ENCODE peak calls at places on chromosomes 12 and 14, in five cellular contexts. One of them, this sample, is unnamed.
A peak's percentile ranks its signal among the peaks of the same experiment; 100 is the strongest.

GRCh38 chr14:76724827-76725550 is 36.3 kb upstream of the VASH1 start:
- DNase-seq in HFFc6: no peak
- DNase-seq in HepG2: no peak
- DNase-seq in cardiac muscle cell: no peak
- DNase-seq in B cell: no peak
- DNase-seq in this sample: no peak

GRCh38 chr12:20274008-20274407 is 94.3 kb upstream of the PDE3A start:
- DNase-seq in HFFc6: no peak
- DNase-seq in B cell: no peak
- DNase-seq in cardiac muscle cell: no peak
- DNase-seq in HepG2: no peak
- DNase-seq in this sample: no peak

GRCh38 chr12:56143870-56144269 is 8.5 kb upstream of the MYL6B start:
- DNase-seq in cardiac muscle cell: no peak
- DNase-seq in B cell: no peak
- DNase-seq in HFFc6: no peak
- DNase-seq in HepG2: no peak
- DNase-seq in this sample: no peak

GRCh38 chr14:54877703-54878021 is 25.0 kb downstream of the GCH1 start:
- DNase-seq in HFFc6: no peak
- DNase-seq in B cell: no peak
- DNase-seq in cardiac muscle cell: no peak
- DNase-seq in HepG2: no peak
- DNase-seq in this sample: no peak

GRCh38 chr14:30808576-30808975 is 65.8 kb upstream of the COCH start:
- DNase-seq in HFFc6: peak; percentile 3
- DNase-seq in B cell: no peak
- DNase-seq in HepG2: no peak
- DNase-seq in cardiac muscle cell: no peak
- DNase-seq in this sample: no peak

GRCh38 chr12:96327889-96328288 is 72.3 kb downstream of the CDK17 start:
- DNase-seq in B cell: no peak
- DNase-seq in HepG2: no peak
- DNase-seq in HFFc6: no peak
- DNase-seq in cardiac muscle cell: no peak
- DNase-seq in this sample: no peak

GRCh38 chr14:57209561-57209960 is 59.1 kb downstream of the EXOC5 start:
- DNase-seq in HepG2: no peak
- DNase-seq in cardiac muscle cell: peak; percentile 22
- DNase-seq in HFFc6: peak; percentile 51
- DNase-seq in B cell: no peak
- DNase-seq in this sample: no peak

GRCh38 chr12:124804011-124804621 is 59.5 kb downstream of the SCARB1 start:
- DNase-seq in cardiac muscle cell: peak; percentile 12
- DNase-seq in HFFc6: no peak
- DNase-seq in HepG2: peak; percentile 63
- DNase-seq in B cell: no peak
- DNase-seq in this sample: no peak

GRCh38 chr12:102483466-102483865 is 3.1 kb upstream of the IGF1 start:
- DNase-seq in HepG2: no peak
- DNase-seq in HFFc6: no peak
- DNase-seq in B cell: no peak
- DNase-seq in cardiac muscle cell: no peak
- DNase-seq in this sample: peak; percentile 39

GRCh38 chr14:49754570-49755097 is 13.3 kb upstream of the KLHDC2 start:
- DNase-seq in HFFc6: no peak
- DNase-seq in HepG2: no peak
- DNase-seq in cardiac muscle cell: no peak
- DNase-seq in B cell: no peak
- DNase-seq in this sample: no peak

DNA sequence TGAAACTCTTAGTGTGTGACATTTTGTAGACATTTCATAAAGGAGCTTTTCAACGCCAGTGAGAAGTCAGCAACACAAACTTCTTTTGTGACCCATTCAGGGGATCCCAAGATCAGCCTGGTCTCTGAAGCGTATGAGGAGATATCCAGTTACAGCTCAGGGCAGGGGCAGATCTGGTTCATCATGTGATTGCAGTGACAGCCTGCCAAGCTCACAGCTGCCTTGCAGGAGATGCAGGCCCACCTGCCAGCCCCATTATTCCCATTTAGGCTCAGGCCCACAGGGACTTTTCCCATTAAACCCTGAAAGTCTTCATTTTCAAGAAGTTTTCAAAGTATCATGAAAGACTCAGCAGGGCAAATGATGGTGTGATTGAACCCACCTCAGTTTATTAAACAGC is 38.3 kb downstream of the SRGAP1 start:
- DNase-seq in HepG2: no peak
- DNase-seq in HFFc6: no peak
- DNase-seq in B cell: no peak
- DNase-seq in cardiac muscle cell: no peak
- DNase-seq in this sample: no peak
- TF ChIP-seq CTCF in HepG2: no peak
- TF ChIP-seq CTCF in HFFc6: no peak
- TF ChIP-seq CTCF in B cell: no peak
- TF ChIP-seq CTCF in cardiac muscle cell: no peak
- TF ChIP-seq CTCF in this sample: no peak

GRCh38 chr14:91155626-91156089 is 41.8 kb downstream of the DGLUCY start:
- DNase-seq in HepG2: no peak
- DNase-seq in HFFc6: no peak
- DNase-seq in B cell: no peak
- DNase-seq in cardiac muscle cell: no peak
- DNase-seq in this sample: no peak
- TF ChIP-seq CTCF in HepG2: no peak
- TF ChIP-seq CTCF in HFFc6: peak; percentile 55
- TF ChIP-seq CTCF in B cell: no peak
- TF ChIP-seq CTCF in cardiac muscle cell: no peak
- TF ChIP-seq CTCF in this sample: no peak

GRCh38 chr12:130818381-130819247 is 20.4 kb downstream of the STX2 start:
- DNase-seq in B cell: peak; percentile 98
- DNase-seq in cardiac muscle cell: peak; percentile 46
- DNase-seq in HFFc6: no peak
- DNase-seq in HepG2: no peak
- DNase-seq in this sample: peak; percentile 95
- TF ChIP-seq CTCF in B cell: peak; percentile 99
- TF ChIP-seq CTCF in cardiac muscle cell: peak; percentile 64
- TF ChIP-seq CTCF in HFFc6: peak; percentile 90
- TF ChIP-seq CTCF in HepG2: peak; percentile 83
- TF ChIP-seq CTCF in this sample: peak; percentile 95

GRCh38 chr12:116267948-116268347 is 9.5 kb downstream of the MED13L start:
- DNase-seq in B cell: no peak
- DNase-seq in HFFc6: no peak
- DNase-seq in HepG2: no peak
- DNase-seq in cardiac muscle cell: no peak
- DNase-seq in this sample: no peak

GRCh38 chr12:116266631-116267349 is 10.7 kb downstream of the MED13L start:
- DNase-seq in HFFc6: no peak
- DNase-seq in HepG2: no peak
- DNase-seq in cardiac muscle cell: no peak
- DNase-seq in B cell: no peak
- DNase-seq in this sample: no peak

GRCh38 chr12:116265361-116266128 is 11.9 kb downstream of the MED13L start:
- DNase-seq in HFFc6: no peak
- DNase-seq in HepG2: no peak
- DNase-seq in cardiac muscle cell: no peak
- DNase-seq in B cell: no peak
- DNase-seq in this sample: no peak

GRCh38 chr12:116264525-116265070 is 12.9 kb downstream of the MED13L start:
- DNase-seq in HepG2: no peak
- DNase-seq in HFFc6: no peak
- DNase-seq in B cell: no peak
- DNase-seq in cardiac muscle cell: no peak
- DNase-seq in this sample: no peak

DNA sequence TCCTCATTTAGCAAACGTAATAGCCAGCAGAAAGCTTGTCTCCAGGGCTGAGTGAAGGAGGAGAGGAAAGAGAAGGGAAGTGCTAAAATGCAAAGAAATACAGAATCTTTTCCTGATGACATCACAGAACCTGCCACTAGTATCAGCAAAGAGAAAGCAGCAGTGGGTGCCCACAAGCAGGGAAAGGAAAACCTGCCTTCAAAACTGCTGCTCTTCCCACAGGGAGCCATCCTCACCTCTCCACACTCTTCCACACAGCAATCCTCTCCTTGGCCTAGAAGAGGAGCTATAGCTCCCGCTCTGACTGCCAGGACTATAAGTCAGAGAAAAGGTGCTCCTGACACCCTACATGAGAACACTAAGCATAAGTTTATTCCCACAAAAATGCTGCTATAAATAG is 11.3 kb downstream of the MED13L start:
- DNase-seq in HepG2: no peak
- DNase-seq in B cell: no peak
- DNase-seq in cardiac muscle cell: no peak
- DNase-seq in HFFc6: peak; percentile 38
- DNase-seq in this sample: no peak
- TF ChIP-seq CTCF in HepG2: no peak
- TF ChIP-seq CTCF in B cell: no peak
- TF ChIP-seq CTCF in cardiac muscle cell: peak; percentile 16
- TF ChIP-seq CTCF in HFFc6: no peak
- TF ChIP-seq CTCF in this sample: no peak

DNA sequence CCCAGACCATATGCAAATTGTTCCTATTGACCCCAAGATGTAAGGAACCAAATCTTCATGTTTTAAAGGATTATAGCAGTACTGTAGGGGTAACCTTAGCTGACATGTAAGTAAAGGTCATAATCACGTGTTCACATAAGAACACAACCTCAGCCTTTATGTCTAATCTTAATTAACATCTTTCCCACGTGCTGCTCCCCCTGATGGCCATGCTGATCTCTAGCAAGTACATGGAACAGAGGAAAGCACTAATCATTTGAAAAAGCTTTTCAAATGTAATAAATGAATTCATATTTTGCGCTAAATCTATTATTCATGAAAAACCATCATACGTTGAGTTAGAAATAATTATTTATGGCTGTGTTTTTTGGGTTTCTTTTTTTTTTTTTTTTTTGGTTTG is 30.5 kb upstream of the ITPR2 start:
- DNase-seq in cardiac muscle cell: peak; percentile 8
- DNase-seq in HepG2: no peak
- DNase-seq in HFFc6: no peak
- DNase-seq in B cell: no peak
- DNase-seq in this sample: no peak
- TF ChIP-seq CTCF in cardiac muscle cell: peak; percentile 31
- TF ChIP-seq CTCF in HepG2: peak; percentile 21
- TF ChIP-seq CTCF in HFFc6: peak; percentile 68
- TF ChIP-seq CTCF in B cell: no peak
- TF ChIP-seq CTCF in this sample: peak; percentile 19

DNA sequence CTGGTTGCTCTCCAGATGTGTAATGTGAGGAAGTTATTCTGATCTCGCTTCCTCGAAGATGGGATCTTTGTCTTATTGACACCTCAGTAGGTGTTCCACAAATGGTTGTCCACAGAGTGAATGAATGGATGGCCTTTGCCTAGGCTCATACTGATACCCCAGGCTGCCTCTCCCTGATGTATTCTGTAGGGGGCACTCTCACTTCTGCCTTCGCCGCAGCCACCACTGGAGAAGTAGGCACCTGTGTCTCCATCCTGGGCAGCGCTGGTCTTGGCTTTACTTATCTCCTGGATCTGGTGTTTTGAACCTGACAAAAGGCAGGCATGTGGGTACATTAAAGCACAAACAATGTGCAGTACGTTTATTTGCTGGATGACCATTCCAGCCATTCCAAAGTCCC is 82.1 kb downstream of the ZFP36L1 start:
- DNase-seq in HepG2: no peak
- DNase-seq in HFFc6: no peak
- DNase-seq in B cell: no peak
- DNase-seq in cardiac muscle cell: no peak
- DNase-seq in this sample: no peak
- TF ChIP-seq CTCF in HepG2: peak; percentile 31
- TF ChIP-seq CTCF in HFFc6: no peak
- TF ChIP-seq CTCF in B cell: no peak
- TF ChIP-seq CTCF in cardiac muscle cell: no peak
- TF ChIP-seq CTCF in this sample: no peak

GRCh38 chr14:61470261-61470953 is 149.0 kb downstream of the PRKCH start:
- DNase-seq in B cell: no peak
- DNase-seq in cardiac muscle cell: peak; percentile 100
- DNase-seq in HepG2: no peak
- DNase-seq in HFFc6: peak; percentile 89
- DNase-seq in this sample: no peak
- TF ChIP-seq CTCF in B cell: no peak
- TF ChIP-seq CTCF in cardiac muscle cell: peak; percentile 49
- TF ChIP-seq CTCF in HepG2: no peak
- TF ChIP-seq CTCF in HFFc6: peak; percentile 69
- TF ChIP-seq CTCF in this sample: no peak

GRCh38 chr12:68392376-68392775 is 60.2 kb upstream of the MDM1 start:
- DNase-seq in B cell: no peak
- DNase-seq in HepG2: no peak
- DNase-seq in HFFc6: no peak
- DNase-seq in cardiac muscle cell: no peak
- DNase-seq in this sample: no peak
- TF ChIP-seq CTCF in B cell: no peak
- TF ChIP-seq CTCF in HepG2: no peak
- TF ChIP-seq CTCF in HFFc6: no peak
- TF ChIP-seq CTCF in cardiac muscle cell: no peak
- TF ChIP-seq CTCF in this sample: no peak

GRCh38 chr12:122333142-122334087 is 67.1 kb upstream of the VPS33A start:
- DNase-seq in HFFc6: no peak
- DNase-seq in cardiac muscle cell: peak; percentile 57
- DNase-seq in B cell: no peak
- DNase-seq in HepG2: no peak
- DNase-seq in this sample: no peak

DNA sequence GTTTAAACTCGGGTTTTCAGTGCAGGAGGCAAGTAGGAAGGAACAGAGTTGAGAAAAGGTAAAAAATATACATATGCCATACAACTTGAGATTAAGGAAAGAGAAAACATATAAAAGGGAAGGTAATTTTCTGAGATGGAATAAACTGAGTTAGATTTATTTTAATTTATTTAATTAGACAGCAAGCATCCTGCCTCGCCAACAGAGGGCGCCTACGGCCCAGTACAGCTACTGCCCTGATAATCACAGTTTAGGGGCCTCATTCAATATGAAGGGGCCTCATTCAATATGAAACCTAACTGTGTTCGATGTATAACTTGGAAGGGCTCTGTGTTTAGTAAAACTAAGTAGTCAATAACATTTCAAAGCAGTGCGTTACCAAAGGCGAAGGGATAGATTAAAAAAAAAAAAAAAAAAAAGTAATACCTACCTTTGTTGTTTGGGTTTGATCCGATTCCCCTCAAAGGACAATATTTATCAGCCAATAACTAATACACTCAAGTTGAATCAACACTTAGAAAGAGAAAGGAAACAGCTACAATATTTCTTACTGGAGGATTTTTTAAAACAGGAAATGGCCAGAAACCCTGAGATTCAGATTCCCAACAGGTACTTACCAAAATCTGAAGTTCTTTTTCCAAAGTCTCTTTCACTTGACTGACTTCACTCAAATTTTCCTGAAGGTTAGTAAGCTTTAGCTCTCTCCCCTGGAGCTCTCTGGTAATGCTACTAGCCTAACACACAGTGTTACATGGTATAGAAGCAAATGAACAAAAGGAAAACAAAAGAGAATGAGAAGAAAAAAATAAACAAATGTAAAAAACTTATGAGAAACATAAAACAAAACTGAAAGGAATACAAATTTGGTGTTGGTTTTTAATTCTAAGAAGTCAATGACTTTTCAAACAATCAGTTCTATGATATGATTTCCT is 70.0 kb upstream of the VPS33A start:
- DNase-seq in cardiac muscle cell: peak; percentile 52
- DNase-seq in HepG2: peak; percentile 23
- DNase-seq in B cell: peak; percentile 31
- DNase-seq in HFFc6: no peak
- DNase-seq in this sample: peak; percentile 47
- TF ChIP-seq CTCF in cardiac muscle cell: peak; percentile 78
- TF ChIP-seq CTCF in HepG2: peak; percentile 62
- TF ChIP-seq CTCF in B cell: peak; percentile 78
- TF ChIP-seq CTCF in HFFc6: peak; percentile 85
- TF ChIP-seq CTCF in this sample: peak; percentile 57

This sample was measured in GM13976.